ENCODE peak calls at places on chromosomes 16 and 17, in ten cellular contexts. One of them, this sample, is unnamed.
A peak's percentile ranks its signal among the peaks of the same experiment; 100 is the strongest.

GRCh38 chr17:4617590-4618356 is 23.7 kb downstream of the ALOX15 start:
- DNase-seq in caudate nucleus: no peak
- DNase-seq in AG04450: no peak
- DNase-seq in tibial artery: no peak
- DNase-seq in GM23338: no peak
- DNase-seq in SJCRH30: no peak
- DNase-seq in IMR-90: no peak
- DNase-seq in left ventricle myocardium inferior: no peak
- DNase-seq in right atrium auricular region: no peak
- DNase-seq in aorta: peak; percentile 30
- DNase-seq in this sample: no peak

GRCh38 chr16:30924086-30924714 is 828 bp downstream of the FBXL19 start:
- DNase-seq in caudate nucleus: no peak
- DNase-seq in AG04450: no peak
- DNase-seq in tibial artery: peak; percentile 73
- DNase-seq in GM23338: peak; percentile 59
- DNase-seq in SJCRH30: no peak
- DNase-seq in IMR-90: no peak
- DNase-seq in left ventricle myocardium inferior: no peak
- DNase-seq in right atrium auricular region: no peak
- DNase-seq in aorta: peak; percentile 81
- DNase-seq in this sample: no peak

GRCh38 chr17:68457168-68457538 is at the start of gene WIPI1:
- DNase-seq in caudate nucleus: no peak
- DNase-seq in AG04450: no peak
- DNase-seq in tibial artery: no peak
- DNase-seq in GM23338: no peak
- DNase-seq in SJCRH30: peak; percentile 57
- DNase-seq in IMR-90: no peak
- DNase-seq in left ventricle myocardium inferior: no peak
- DNase-seq in right atrium auricular region: no peak
- DNase-seq in aorta: no peak
- DNase-seq in this sample: no peak

GRCh38 chr16:89720520-89720858 is 209 bp downstream of the VPS9D1 start:
- DNase-seq in caudate nucleus: no peak
- DNase-seq in AG04450: no peak
- DNase-seq in tibial artery: no peak
- DNase-seq in GM23338: peak; percentile 67
- DNase-seq in SJCRH30: no peak
- DNase-seq in IMR-90: no peak
- DNase-seq in left ventricle myocardium inferior: peak; percentile 62
- DNase-seq in right atrium auricular region: no peak
- DNase-seq in aorta: no peak
- DNase-seq in this sample: no peak

GRCh38 chr17:64679710-64680216 is 17.7 kb upstream of the SMURF2 start:
- DNase-seq in caudate nucleus: no peak
- DNase-seq in AG04450: peak; percentile 97
- DNase-seq in tibial artery: no peak
- DNase-seq in GM23338: no peak
- DNase-seq in SJCRH30: no peak
- DNase-seq in IMR-90: peak; percentile 99
- DNase-seq in left ventricle myocardium inferior: no peak
- DNase-seq in right atrium auricular region: no peak
- DNase-seq in aorta: no peak
- DNase-seq in this sample: no peak

GRCh38 chr17:75239778-75240393 is 21.5 kb downstream of the GGA3 start:
- DNase-seq in caudate nucleus: no peak
- DNase-seq in AG04450: no peak
- DNase-seq in tibial artery: no peak
- DNase-seq in GM23338: no peak
- DNase-seq in SJCRH30: no peak
- DNase-seq in IMR-90: no peak
- DNase-seq in left ventricle myocardium inferior: no peak
- DNase-seq in right atrium auricular region: no peak
- DNase-seq in aorta: peak; percentile 71
- DNase-seq in this sample: no peak

GRCh38 chr17:1154704-1155103 is 25.1 kb downstream of the ABR start:
- DNase-seq in caudate nucleus: no peak
- DNase-seq in AG04450: no peak
- DNase-seq in tibial artery: peak; percentile 81
- DNase-seq in GM23338: no peak
- DNase-seq in SJCRH30: no peak
- DNase-seq in IMR-90: no peak
- DNase-seq in left ventricle myocardium inferior: peak; percentile 44
- DNase-seq in right atrium auricular region: no peak
- DNase-seq in aorta: no peak
- DNase-seq in this sample: peak; percentile 55

GRCh38 chr16:3825103-3825502 is 55.4 kb downstream of the CREBBP start:
- DNase-seq in caudate nucleus: no peak
- DNase-seq in AG04450: no peak
- DNase-seq in tibial artery: no peak
- DNase-seq in GM23338: no peak
- DNase-seq in SJCRH30: no peak
- DNase-seq in IMR-90: peak; percentile 45
- DNase-seq in left ventricle myocardium inferior: no peak
- DNase-seq in right atrium auricular region: no peak
- DNase-seq in aorta: no peak
- DNase-seq in this sample: no peak

GRCh38 chr17:75557075-75557851 is 30.3 kb upstream of the MYO15B start:
- DNase-seq in caudate nucleus: peak; percentile 51
- DNase-seq in AG04450: no peak
- DNase-seq in tibial artery: no peak
- DNase-seq in GM23338: no peak
- DNase-seq in SJCRH30: peak; percentile 89
- DNase-seq in IMR-90: peak; percentile 17
- DNase-seq in left ventricle myocardium inferior: no peak
- DNase-seq in right atrium auricular region: no peak
- DNase-seq in aorta: no peak
- DNase-seq in this sample: peak; percentile 84

GRCh38 chr17:42361781-42362186 is 26.5 kb downstream of the STAT3 start:
- DNase-seq in caudate nucleus: no peak
- DNase-seq in AG04450: no peak
- DNase-seq in tibial artery: no peak
- DNase-seq in GM23338: no peak
- DNase-seq in SJCRH30: no peak
- DNase-seq in IMR-90: no peak
- DNase-seq in left ventricle myocardium inferior: no peak
- DNase-seq in right atrium auricular region: no peak
- DNase-seq in aorta: no peak
- DNase-seq in this sample: no peak

GRCh38 chr16:86827521-86827920 is 249.2 kb downstream of the FOXL1 start:
- DNase-seq in caudate nucleus: no peak
- DNase-seq in AG04450: no peak
- DNase-seq in tibial artery: peak; percentile 13
- DNase-seq in GM23338: no peak
- DNase-seq in SJCRH30: no peak
- DNase-seq in IMR-90: no peak
- DNase-seq in left ventricle myocardium inferior: no peak
- DNase-seq in right atrium auricular region: no peak
- DNase-seq in aorta: peak; percentile 34
- DNase-seq in this sample: no peak

GRCh38 chr16:86826931-86827330 is 248.6 kb downstream of the FOXL1 start:
- DNase-seq in caudate nucleus: no peak
- DNase-seq in AG04450: no peak
- DNase-seq in tibial artery: peak; percentile 32
- DNase-seq in GM23338: peak; percentile 86
- DNase-seq in SJCRH30: no peak
- DNase-seq in IMR-90: no peak
- DNase-seq in left ventricle myocardium inferior: no peak
- DNase-seq in right atrium auricular region: no peak
- DNase-seq in aorta: peak; percentile 55
- DNase-seq in this sample: no peak

GRCh38 chr16:86823895-86824671 is 245.7 kb downstream of the FOXL1 start:
- DNase-seq in caudate nucleus: peak; percentile 80
- DNase-seq in AG04450: peak; percentile 21
- DNase-seq in tibial artery: peak; percentile 71
- DNase-seq in GM23338: no peak
- DNase-seq in SJCRH30: no peak
- DNase-seq in IMR-90: peak; percentile 74
- DNase-seq in left ventricle myocardium inferior: no peak
- DNase-seq in right atrium auricular region: no peak
- DNase-seq in aorta: no peak
- DNase-seq in this sample: no peak

GRCh38 chr16:86824751-86825310 is 246.5 kb downstream of the FOXL1 start:
- DNase-seq in caudate nucleus: no peak
- DNase-seq in AG04450: no peak
- DNase-seq in tibial artery: peak; percentile 51
- DNase-seq in GM23338: peak; percentile 22
- DNase-seq in SJCRH30: no peak
- DNase-seq in IMR-90: peak; percentile 12
- DNase-seq in left ventricle myocardium inferior: no peak
- DNase-seq in right atrium auricular region: no peak
- DNase-seq in aorta: no peak
- DNase-seq in this sample: no peak

DNA sequence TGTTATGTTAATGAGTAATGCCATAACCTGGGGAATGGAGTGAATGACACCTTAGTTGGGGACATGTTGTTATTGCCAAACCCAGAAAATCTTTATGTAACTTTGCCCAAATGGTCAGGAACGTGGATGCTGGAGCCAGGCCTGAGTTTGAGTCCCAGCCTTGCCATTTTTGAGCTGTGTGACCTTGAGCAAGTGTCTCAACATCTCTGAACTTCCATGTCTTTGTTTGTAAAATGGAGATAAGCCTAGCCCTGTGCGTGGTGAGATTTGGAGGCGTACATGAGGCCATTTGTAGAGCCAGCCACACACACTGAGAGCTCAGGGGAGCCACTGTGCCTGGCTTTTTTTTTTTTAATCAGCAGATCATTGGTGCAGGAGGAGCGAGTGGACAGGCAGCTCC is 247.3 kb downstream of the FOXL1 start:
- DNase-seq in caudate nucleus: no peak
- DNase-seq in AG04450: no peak
- DNase-seq in tibial artery: no peak
- DNase-seq in GM23338: no peak
- DNase-seq in SJCRH30: no peak
- DNase-seq in IMR-90: no peak
- DNase-seq in left ventricle myocardium inferior: no peak
- DNase-seq in right atrium auricular region: no peak
- DNase-seq in aorta: no peak
- DNase-seq in this sample: no peak
- H3K27ac ChIP-seq in caudate nucleus: no peak overlapping the region
- H3K27ac ChIP-seq in AG04450: no peak overlapping the region
- H3K27ac ChIP-seq in tibial artery: no peak overlapping the region
- H3K27ac ChIP-seq in GM23338: no peak overlapping the region
- H3K27ac ChIP-seq in SJCRH30: no peak overlapping the region
- H3K27ac ChIP-seq in IMR-90: no peak overlapping the region
- H3K27ac ChIP-seq in left ventricle myocardium inferior: no peak overlapping the region
- H3K27ac ChIP-seq in right atrium auricular region: no peak overlapping the region
- H3K27ac ChIP-seq in aorta: no peak overlapping the region
- H3K27ac ChIP-seq in this sample: no peak overlapping the region

GRCh38 chr16:59634951-59635350 is 900.8 kb upstream of the GOT2 start:
- DNase-seq in caudate nucleus: no peak
- DNase-seq in AG04450: no peak
- DNase-seq in tibial artery: no peak
- DNase-seq in GM23338: no peak
- DNase-seq in SJCRH30: no peak
- DNase-seq in IMR-90: peak; percentile 22
- DNase-seq in left ventricle myocardium inferior: no peak
- DNase-seq in right atrium auricular region: no peak
- DNase-seq in aorta: no peak
- DNase-seq in this sample: no peak

GRCh38 chr16:59633996-59634579 is 900.0 kb upstream of the GOT2 start:
- DNase-seq in caudate nucleus: no peak
- DNase-seq in AG04450: peak; percentile 38
- DNase-seq in tibial artery: no peak
- DNase-seq in GM23338: no peak
- DNase-seq in SJCRH30: no peak
- DNase-seq in IMR-90: peak; percentile 83
- DNase-seq in left ventricle myocardium inferior: no peak
- DNase-seq in right atrium auricular region: no peak
- DNase-seq in aorta: no peak
- DNase-seq in this sample: no peak

GRCh38 chr16:59635674-59636073 is 901.6 kb upstream of the GOT2 start:
- DNase-seq in caudate nucleus: no peak
- DNase-seq in AG04450: no peak
- DNase-seq in tibial artery: no peak
- DNase-seq in GM23338: no peak
- DNase-seq in SJCRH30: no peak
- DNase-seq in IMR-90: peak; percentile 65
- DNase-seq in left ventricle myocardium inferior: no peak
- DNase-seq in right atrium auricular region: no peak
- DNase-seq in aorta: no peak
- DNase-seq in this sample: no peak

DNA sequence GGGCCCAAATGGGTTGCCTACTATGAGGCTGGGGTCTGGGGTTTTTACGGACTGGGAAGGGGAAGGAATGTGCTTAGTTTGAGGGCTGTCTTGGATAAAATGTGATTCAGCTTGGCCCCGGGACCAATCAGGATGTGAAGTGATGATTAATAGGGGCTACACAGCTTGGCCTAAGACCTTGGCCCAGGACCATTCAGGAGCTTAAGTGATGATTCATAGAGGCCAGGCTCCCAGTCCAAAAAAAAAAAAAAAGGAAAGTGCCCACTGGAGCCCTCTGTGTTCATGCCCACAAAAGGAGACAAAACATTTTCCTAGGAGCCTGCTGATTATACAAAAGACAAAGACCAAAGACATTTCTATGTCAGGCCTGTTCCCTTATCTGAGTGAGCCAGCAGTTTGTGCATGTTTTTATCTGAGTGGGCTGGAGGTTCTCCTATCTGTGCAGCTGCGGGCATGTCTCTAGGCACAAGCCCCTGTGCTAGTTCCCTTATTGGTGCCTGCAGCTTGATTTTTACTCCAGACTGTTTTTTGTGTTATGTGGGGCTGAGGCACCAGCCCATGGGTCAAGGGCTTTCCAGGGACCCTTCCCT is 898.2 kb upstream of the GOT2 start:
- DNase-seq in caudate nucleus: no peak
- DNase-seq in AG04450: no peak
- DNase-seq in tibial artery: no peak
- DNase-seq in GM23338: no peak
- DNase-seq in SJCRH30: peak; percentile 11
- DNase-seq in IMR-90: peak; percentile 68
- DNase-seq in left ventricle myocardium inferior: no peak
- DNase-seq in right atrium auricular region: no peak
- DNase-seq in aorta: no peak
- DNase-seq in this sample: no peak
- H3K27ac ChIP-seq in caudate nucleus: no peak overlapping the region
- H3K27ac ChIP-seq in AG04450: no peak overlapping the region
- H3K27ac ChIP-seq in tibial artery: no peak overlapping the region
- H3K27ac ChIP-seq in GM23338: no peak overlapping the region
- H3K27ac ChIP-seq in SJCRH30: no peak overlapping the region
- H3K27ac ChIP-seq in IMR-90: peak overlapping the region; percentile 49
- H3K27ac ChIP-seq in left ventricle myocardium inferior: no peak overlapping the region
- H3K27ac ChIP-seq in right atrium auricular region: no peak overlapping the region
- H3K27ac ChIP-seq in aorta: no peak overlapping the region
- H3K27ac ChIP-seq in this sample: no peak overlapping the region

GRCh38 chr17:83109793-83110645 is 30.6 kb downstream of the METRNL start:
- DNase-seq in caudate nucleus: no peak
- DNase-seq in AG04450: peak; percentile 88
- DNase-seq in tibial artery: peak; percentile 98
- DNase-seq in GM23338: no peak
- DNase-seq in SJCRH30: peak; percentile 99
- DNase-seq in IMR-90: peak; percentile 97
- DNase-seq in left ventricle myocardium inferior: peak; percentile 83
- DNase-seq in right atrium auricular region: peak; percentile 98
- DNase-seq in aorta: peak; percentile 99
- DNase-seq in this sample: no peak
- H3K27ac ChIP-seq in caudate nucleus: no peak overlapping the region
- H3K27ac ChIP-seq in AG04450: peak overlapping the region; percentile 70
- H3K27ac ChIP-seq in tibial artery: peak overlapping the region; percentile 88
- H3K27ac ChIP-seq in GM23338: no peak overlapping the region
- H3K27ac ChIP-seq in SJCRH30: peak overlapping the region; percentile 95
- H3K27ac ChIP-seq in IMR-90: peak overlapping the region; percentile 89
- H3K27ac ChIP-seq in left ventricle myocardium inferior: peak overlapping the region; percentile 60
- H3K27ac ChIP-seq in right atrium auricular region: peak overlapping the region; percentile 85
- H3K27ac ChIP-seq in aorta: peak overlapping the region; percentile 38
- H3K27ac ChIP-seq in this sample: no peak overlapping the region

GRCh38 chr17:35934760-35935159 is 4.2 kb upstream of the RDM1 start:
- DNase-seq in caudate nucleus: no peak
- DNase-seq in AG04450: no peak
- DNase-seq in tibial artery: no peak
- DNase-seq in GM23338: no peak
- DNase-seq in SJCRH30: no peak
- DNase-seq in IMR-90: peak; percentile 11
- DNase-seq in left ventricle myocardium inferior: no peak
- DNase-seq in right atrium auricular region: peak; percentile 61
- DNase-seq in aorta: no peak
- DNase-seq in this sample: no peak
- H3K27ac ChIP-seq in caudate nucleus: no peak overlapping the region
- H3K27ac ChIP-seq in AG04450: no peak overlapping the region
- H3K27ac ChIP-seq in tibial artery: no peak overlapping the region
- H3K27ac ChIP-seq in GM23338: no peak overlapping the region
- H3K27ac ChIP-seq in SJCRH30: no peak overlapping the region
- H3K27ac ChIP-seq in IMR-90: no peak overlapping the region
- H3K27ac ChIP-seq in left ventricle myocardium inferior: no peak overlapping the region
- H3K27ac ChIP-seq in right atrium auricular region: no peak overlapping the region
- H3K27ac ChIP-seq in aorta: no peak overlapping the region
- H3K27ac ChIP-seq in this sample: no peak overlapping the region

This sample was measured in substantia nigra.